ENCODE peak calls at places on chromosome 2, in ten cellular contexts. M is SK-N-SH; G is ureter; B is body of pancreas; J is adrenal gland; X is stimulated activated CD8-positive, alpha-beta memory T cell treated with anti-CD3 and anti-CD28 coated beads, Interleukin-7, amount 100 ng/mL, for 24 hours; Y is Caki2; P is tibial artery; E is A172; I is activated naive CD8-positive, alpha-beta T cell treated with anti-CD3 and anti-CD28 coated beads for 36 hours. S is an unnamed sample.
A peak's percentile ranks its signal among the peaks of the same experiment; 100 is the strongest.

GRCh38 chr2:160434254-160434948 is 59.2 kb downstream of the RBMS1 start:
- DNase-seq in P (no peak), J (no peak), Y (no peak), G (no peak), E (no peak), M (peak; percentile 23), I (no peak), X (no peak), B (no peak), S (no peak)

GRCh38 chr2:188187726-188188125 is 103.9 kb upstream of the GULP1 start:
- DNase-seq in G (no peak), M (no peak), Y (no peak), I (no peak), B (no peak), X (no peak), P (no peak), E (no peak), J (no peak), S (no peak)

GRCh38 chr2:28101892-28102291 is 211.4 kb downstream of the BABAM2 start:
- DNase-seq in E (no peak), G (no peak), X (no peak), I (no peak), J (no peak), P (no peak), B (no peak), M (no peak), Y (no peak), S (no peak)

GRCh38 chr2:129801575-129801974 is 177.9 kb upstream of the RAB6C start:
- DNase-seq in G (no peak), J (no peak), E (peak; percentile 62), Y (peak; percentile 83), X (no peak), B (no peak), I (no peak), M (peak; percentile 30), P (no peak), S (no peak)

GRCh38 chr2:74834806-74835755 is 1.2 kb downstream of the HK2 start:
- DNase-seq in P (no peak), G (peak; percentile 62), I (peak; percentile 81), E (no peak), Y (peak; percentile 74), X (peak; percentile 47), M (peak; percentile 87), J (no peak), B (peak; percentile 36), S (peak; percentile 84)

GRCh38 chr2:20049631-20050030 is 1.8 kb downstream of the LAPTM4A start:
- DNase-seq in X (no peak), J (no peak), Y (no peak), M (no peak), E (no peak), B (no peak), P (no peak), I (no peak), G (no peak), S (peak; percentile 53)

GRCh38 chr2:131040661-131041401 is 52.4 kb downstream of the FAM168B start:
- DNase-seq in B (peak; percentile 82), I (no peak), M (no peak), G (peak; percentile 18), X (no peak), J (peak; percentile 66), E (no peak), Y (no peak), P (no peak), S (peak; percentile 10)

GRCh38 chr2:171550613-171551012 is 28.3 kb downstream of the CYBRD1 start:
- DNase-seq in B (no peak), G (no peak), E (peak; percentile 66), X (no peak), M (no peak), I (no peak), J (no peak), Y (no peak), P (no peak), S (no peak)

GRCh38 chr2:238388794-238389193 is 37.9 kb upstream of the ASB1 start:
- DNase-seq in Y (no peak), P (no peak), M (no peak), I (no peak), G (no peak), X (no peak), J (no peak), E (peak; percentile 25), B (peak; percentile 24), S (no peak)

GRCh38 chr2:50596521-50596920 is 435.4 kb downstream of the NRXN1 start:
- DNase-seq in X (no peak), J (no peak), I (no peak), E (no peak), P (no peak), Y (no peak), G (no peak), B (no peak), M (no peak), S (no peak)

GRCh38 chr2:51291762-51292370 is 259.9 kb upstream of the NRXN1 start:
- DNase-seq in J (no peak), B (no peak), G (no peak), X (no peak), M (no peak), E (no peak), I (no peak), Y (no peak), P (no peak), S (no peak)

GRCh38 chr2:227379095-227379494 is at the start of gene TM4SF20:
- DNase-seq in I (no peak), G (no peak), X (no peak), B (no peak), P (no peak), J (no peak), M (no peak), E (no peak), Y (no peak), S (no peak)

GRCh38 chr2:5803547-5803946 is 111.4 kb downstream of the SOX11 start:
- DNase-seq in B (no peak), E (peak; percentile 75), G (no peak), I (no peak), J (no peak), X (no peak), P (no peak), M (no peak), Y (no peak), S (peak; percentile 69)

GRCh38 chr2:84788027-84788426 is 92.9 kb downstream of the TRABD2A start:
- DNase-seq in P (no peak), G (no peak), M (no peak), E (no peak), Y (no peak), J (no peak), I (no peak), B (no peak), X (no peak), S (no peak)

GRCh38 chr2:62147610-62148301 is 48.2 kb upstream of the B3GNT2 start:
- DNase-seq in G (no peak), I (no peak), M (no peak), B (no peak), E (no peak), Y (no peak), J (no peak), P (no peak), X (no peak), S (no peak)

GRCh38 chr2:218732761-218733158 is 22.1 kb downstream of the TTLL4 start:
- DNase-seq in Y (no peak), E (no peak), I (no peak), B (no peak), X (no peak), M (no peak), J (no peak), G (no peak), P (no peak), S (no peak)

GRCh38 chr2:138219961-138220360 is 255.7 kb downstream of the HNMT start:
- DNase-seq in B (no peak), X (no peak), M (no peak), Y (no peak), J (no peak), I (no peak), P (no peak), G (no peak), E (no peak), S (no peak)

GRCh38 chr2:735670-736218 is 58.5 kb upstream of the TMEM18 start:
- DNase-seq in J (no peak), X (no peak), I (peak; percentile 17), B (no peak), M (no peak), P (no peak), E (no peak), Y (no peak), G (no peak), S (no peak)

GRCh38 chr2:152454391-152454790 is 119.4 kb downstream of the FMNL2 start:
- DNase-seq in Y (no peak), J (no peak), P (no peak), B (no peak), E (no peak), X (no peak), G (no peak), M (no peak), I (no peak), S (no peak)

GRCh38 chr2:171772373-171772772 is 85.1 kb downstream of the DYNC1I2 start:
- DNase-seq in E (no peak), I (no peak), X (no peak), M (no peak), Y (no peak), B (no peak), P (no peak), G (no peak), J (no peak), S (no peak)

S was measured in A673.